ENCODE peak calls at places on chromosomes 6 and 20, in eight cellular contexts. A, L, U, B, Q, S, R and P are unnamed samples. For H3K27me3, the result is how much of the 10 kb centered on the place peaks cover.

GRCh38 chr20:48850681-48851299 is 23.0 kb upstream of the PREX1 start:
- DNase-seq in B (no peak), A (no peak), S (no peak), R (no peak), Q (no peak), U (no peak), L (no peak), P (no peak)

GRCh38 chr6:24125980-24126379 is at the start of gene NRSN1:
- DNase-seq in B (no peak), Q (peak), R (no peak), S (peak), L (peak), A (no peak), U (no peak), P (no peak)

GRCh38 chr6:134949927-134950326 is at the start of gene ALDH8A1:
- DNase-seq in U (no peak), R (no peak), S (no peak), Q (no peak), L (no peak), A (no peak), B (no peak), P (no peak)

GRCh38 chr6:38933426-38933825 is 115.2 kb upstream of the GLP1R start:
- DNase-seq in S (no peak), A (no peak), L (peak), B (peak), R (peak), Q (no peak), U (no peak), P (no peak)

GRCh38 chr6:84618046-84618752 is 146.2 kb downstream of the TBX18 start:
- DNase-seq in S (no peak), R (peak), A (no peak), U (no peak), L (no peak), B (peak), Q (no peak), P (no peak)

GRCh38 chr20:11734431-11734830 is 183.3 kb upstream of the BTBD3 start:
- DNase-seq in U (no peak), A (no peak), L (no peak), S (no peak), Q (no peak), B (no peak), R (no peak), P (no peak)

GRCh38 chr20:11378252-11378651 is 539.4 kb upstream of the BTBD3 start:
- DNase-seq in U (no peak), S (no peak), R (no peak), L (no peak), A (no peak), Q (no peak), B (no peak), P (no peak)

GRCh38 chr6:73579389-73579788 is 58.6 kb upstream of the EEF1A1 start:
- DNase-seq in R (no peak), Q (no peak), L (no peak), U (no peak), B (no peak), S (no peak), A (peak), P (peak)

GRCh38 chr6:179340-179950 is 112.8 kb upstream of the DUSP22 start:
- DNase-seq in L (no peak), U (no peak), B (no peak), S (no peak), Q (no peak), A (no peak), R (no peak), P (no peak)

GRCh38 chr6:180295-180694 is 112.0 kb upstream of the DUSP22 start:
- DNase-seq in A (no peak), S (no peak), U (no peak), R (no peak), L (no peak), B (no peak), Q (no peak), P (no peak)

GRCh38 chr6:176766-177165 is 115.5 kb upstream of the DUSP22 start:
- DNase-seq in Q (no peak), L (no peak), B (no peak), U (no peak), S (no peak), A (no peak), R (no peak), P (no peak)

GRCh38 chr6:175680-176079 is 116.6 kb upstream of the DUSP22 start:
- DNase-seq in A (no peak), S (no peak), Q (no peak), B (no peak), U (no peak), L (no peak), R (no peak), P (no peak)

DNA sequence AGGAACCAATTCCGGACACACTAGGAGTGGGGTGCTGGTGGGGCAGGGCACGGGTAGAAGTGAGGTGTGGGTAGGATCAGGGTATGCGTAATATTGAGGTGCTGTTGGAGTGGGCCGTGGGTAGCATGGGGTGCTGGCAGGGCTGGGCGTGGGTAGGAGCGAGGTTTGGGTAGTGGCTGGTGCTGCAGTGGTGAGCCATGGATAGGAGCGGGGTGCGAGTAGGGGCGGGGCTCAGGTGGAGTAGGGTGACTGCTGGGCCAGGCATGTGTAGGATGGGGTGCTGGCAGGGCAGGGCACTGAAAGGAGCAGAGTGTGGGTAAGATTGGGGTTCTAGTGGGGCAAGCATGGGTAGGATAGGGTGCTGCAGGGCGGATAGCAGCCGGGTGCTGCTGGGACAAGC is 114.2 kb upstream of the DUSP22 start:
- DNase-seq in U (no peak), A (no peak), S (no peak), B (no peak), R (no peak), Q (no peak), L (no peak), P (no peak)
- H3K4me3 ChIP-seq in U (no peak), A (no peak), S (no peak), B (no peak), R (no peak), Q (no peak), L (no peak), P (no peak)

DNA sequence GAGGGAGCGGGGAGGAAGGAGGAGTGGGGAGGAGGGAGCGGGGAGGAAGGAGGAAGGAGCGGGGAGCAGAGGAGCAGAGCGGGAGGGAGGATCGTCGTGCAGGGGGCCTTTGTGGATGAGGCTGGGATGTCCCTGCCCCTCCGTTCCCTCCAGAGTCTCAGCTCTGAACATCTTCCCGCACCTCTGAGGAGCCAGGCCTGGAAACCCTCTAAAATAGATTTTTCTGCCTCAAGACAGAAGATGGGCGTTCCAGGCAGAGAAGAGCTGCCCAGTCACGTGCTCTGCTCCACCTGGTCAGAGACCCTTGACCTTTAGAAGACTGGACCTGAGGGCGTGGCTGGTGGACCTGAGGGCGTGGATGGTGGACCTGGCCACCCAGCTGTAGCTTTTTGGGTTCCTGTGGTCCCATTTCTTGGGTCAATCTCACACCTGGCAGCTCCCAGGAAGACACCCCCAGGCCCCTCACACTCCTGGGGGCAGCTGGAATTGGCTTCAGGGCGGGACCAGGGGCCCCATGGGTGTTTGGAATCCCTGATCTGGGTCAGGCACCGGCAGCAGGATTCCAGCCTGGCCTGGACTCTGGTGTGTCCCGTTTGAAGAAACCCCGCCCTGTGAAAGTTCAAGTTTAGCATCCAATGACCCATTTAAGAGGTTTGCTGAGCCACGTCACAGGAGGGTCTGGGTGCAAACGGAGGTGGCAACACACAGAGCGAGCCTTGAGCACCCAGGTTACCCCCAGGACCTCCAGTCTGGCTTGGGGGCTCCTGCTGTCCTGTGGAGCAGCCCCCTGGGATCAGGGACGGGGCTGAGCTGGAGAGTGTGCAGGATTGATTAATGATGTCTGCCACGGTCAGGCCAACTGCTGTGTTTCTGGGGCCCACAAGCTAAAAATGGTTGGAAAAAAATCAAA is 96.9 kb upstream of the BHLHE23 start:
- DNase-seq in R (peak), Q (no peak), U (no peak), B (peak), L (peak), S (peak), A (no peak), P (no peak)
- H3K27me3 ChIP-seq in R (under half), Q (under half), U (under half), B (under half), L (under half), S (half or more), A (under half), P (half or more)

DNA sequence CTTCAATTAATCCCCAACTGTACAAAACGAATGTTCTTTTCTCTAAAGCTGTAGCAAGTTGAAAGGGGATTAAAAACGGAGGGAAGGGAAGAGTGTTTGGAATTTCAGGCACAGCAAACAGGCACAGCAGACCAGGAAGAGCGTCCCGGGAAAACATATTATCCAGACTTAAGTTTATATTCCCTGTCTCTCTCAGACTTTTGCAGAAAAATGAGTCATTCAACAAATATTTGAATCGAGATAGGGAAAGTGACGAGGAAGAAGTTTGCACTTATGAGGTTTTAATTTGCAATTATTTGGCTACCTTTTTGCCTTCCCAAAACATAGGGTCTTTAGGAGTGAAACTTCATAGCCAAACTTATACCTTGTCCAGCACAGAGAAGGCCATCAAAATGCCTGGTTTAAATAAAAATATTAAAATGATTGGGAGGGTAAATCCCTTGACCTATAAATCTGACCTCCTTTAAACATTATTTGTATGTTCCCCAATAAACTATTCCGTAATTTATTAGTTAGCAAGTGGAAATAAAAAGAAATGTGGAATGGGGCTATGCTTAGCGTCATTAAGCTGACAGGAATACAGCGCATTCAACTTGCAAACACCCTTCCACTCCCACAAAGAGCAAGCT is 16.0 kb downstream of the HFE start:
- DNase-seq in S (peak), L (no peak), A (no peak), Q (no peak), U (peak), R (peak), B (peak), P (no peak)
- H3K4me3 ChIP-seq in S (peak), L (peak), A (peak), Q (no peak), U (peak), R (peak), B (peak), P (peak)

DNA sequence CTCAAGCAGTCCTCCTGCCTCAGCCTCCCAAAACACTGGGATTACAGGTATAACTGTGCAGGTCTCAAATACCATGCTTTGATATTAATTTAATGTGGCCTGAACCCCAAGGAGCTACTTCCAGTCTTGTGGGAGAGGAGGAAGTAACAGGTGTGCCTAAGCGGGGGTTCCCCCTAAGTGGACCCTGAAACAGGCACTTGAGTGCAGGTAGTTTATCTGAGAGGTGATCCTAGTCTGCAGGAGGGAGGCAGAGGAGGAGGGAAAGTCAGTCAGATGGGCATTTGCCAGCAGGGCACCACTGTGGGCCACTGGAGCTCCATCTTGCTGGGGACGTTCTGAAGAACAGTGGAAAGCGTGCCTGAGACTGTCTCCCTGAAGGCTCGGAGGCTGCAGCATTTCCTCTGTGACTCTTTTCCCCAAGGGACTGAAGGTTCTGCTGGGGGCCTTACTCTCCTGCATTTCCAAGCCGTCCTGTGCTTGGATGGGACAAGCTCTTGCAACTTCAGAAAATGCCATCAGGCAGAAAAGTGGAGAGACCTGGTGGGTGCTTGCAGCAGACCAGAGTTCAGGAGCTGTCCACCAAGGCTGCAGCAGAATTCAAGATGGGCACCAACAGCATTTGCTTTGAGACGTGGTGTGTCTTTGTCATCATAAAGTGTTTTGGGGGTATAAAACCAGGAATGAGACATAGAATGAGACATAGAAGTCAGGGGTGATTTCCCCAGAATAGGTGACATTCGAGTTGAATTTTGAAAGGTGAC is 4.6 kb upstream of the DLGAP4 start:
- DNase-seq in A (no peak), Q (no peak), L (no peak), U (no peak), S (no peak), B (no peak), R (no peak), P (no peak)
- H3K27me3 ChIP-seq in A (under half), Q (under half), L (under half), U (half or more), S (half or more), B (under half), R (half or more), P (under half)

DNA sequence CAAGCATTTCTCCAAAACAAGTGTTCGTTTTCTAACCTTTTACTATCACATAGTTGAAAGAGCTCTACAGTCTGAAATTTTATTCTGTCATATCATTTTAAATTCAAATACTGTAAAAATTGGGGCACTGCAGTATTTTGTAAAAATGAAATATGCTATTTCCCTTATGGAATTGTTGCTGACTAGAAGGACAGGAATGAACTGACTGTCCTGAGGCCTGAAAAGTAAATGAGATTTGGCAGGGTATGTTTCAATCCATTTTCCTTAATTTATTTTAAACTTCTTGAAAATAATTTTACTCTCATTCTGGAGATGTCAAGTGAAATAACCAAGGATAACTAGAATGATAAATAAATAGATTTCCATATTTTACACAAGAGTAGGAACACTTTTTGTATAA is 11.9 kb upstream of the PNRC1 start:
- DNase-seq in U (no peak), L (no peak), S (no peak), Q (no peak), A (no peak), B (no peak), R (no peak), P (no peak)
- H3K4me3 ChIP-seq in U (no peak), L (no peak), S (no peak), Q (no peak), A (no peak), B (no peak), R (no peak), P (no peak)

GRCh38 chr6:10391799-10392198 is 23.1 kb downstream of the TFAP2A start:
- DNase-seq in U (no peak), B (no peak), A (no peak), L (no peak), R (no peak), Q (no peak), S (no peak), P (no peak)

GRCh38 chr6:10390495-10391298 is 24.2 kb downstream of the TFAP2A start:
- DNase-seq in S (peak), R (no peak), A (no peak), L (no peak), B (no peak), Q (no peak), U (no peak), P (no peak)

GRCh38 chr6:10391299-10391630 is 23.6 kb downstream of the TFAP2A start:
- DNase-seq in R (no peak), Q (no peak), S (peak), U (no peak), A (no peak), L (no peak), B (no peak), P (no peak)

GRCh38 chr6:10386756-10387654 is 27.9 kb downstream of the TFAP2A start:
- DNase-seq in A (no peak), S (no peak), L (no peak), Q (no peak), R (no peak), U (no peak), B (no peak), P (no peak)

GRCh38 chr6:10389739-10390494 is 25.0 kb downstream of the TFAP2A start:
- DNase-seq in S (peak), U (no peak), Q (no peak), R (no peak), B (no peak), L (no peak), A (no peak), P (no peak)
- H3K27me3 ChIP-seq in S (half or more), U (half or more), Q (under half), R (half or more), B (half or more), L (half or more), A (under half), P (half or more)

DNA sequence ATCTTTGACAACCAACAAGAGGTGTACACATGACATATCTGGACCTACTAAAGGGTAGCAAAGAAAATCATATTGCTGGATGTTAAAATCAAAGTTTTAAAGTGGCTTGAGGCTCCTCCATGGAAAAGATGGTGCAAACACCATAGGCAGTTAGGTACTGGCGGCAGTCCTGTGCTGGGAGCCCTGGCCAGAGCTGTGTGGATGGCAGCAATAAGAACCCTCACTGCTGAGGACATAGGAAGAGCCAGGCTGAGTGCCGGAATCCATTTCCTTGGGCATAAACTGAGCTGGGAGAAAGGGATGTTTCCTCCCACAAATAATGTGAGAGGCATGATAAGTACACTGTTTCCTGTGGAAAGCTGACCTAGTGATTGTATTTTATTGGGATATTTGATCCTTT is 89.9 kb downstream of the ARID1B start:
- DNase-seq in R (no peak), S (no peak), L (no peak), A (no peak), B (no peak), Q (no peak), U (no peak), P (no peak)
- H3K4me3 ChIP-seq in R (no peak), S (no peak), L (no peak), A (no peak), B (peak), Q (no peak), U (no peak), P (no peak)